ENCODE peak calls at places on chromosomes 4 and X, in eight cellular contexts. G, V, H, C, B, N, Y and Q are unnamed samples.

GRCh38 chr4:48602222-48602621 is 112.2 kb downstream of the ZAR1 start:
- DNase-seq in G (no peak), V (peak; percentile 1), H (no peak), C (no peak), B (no peak), N (no peak), Y (no peak), Q (no peak)

GRCh38 chr4:109701566-109702399 is 1.5 kb downstream of the CASP6 start:
- DNase-seq in G (no peak), V (peak; percentile 22), H (no peak), C (no peak), B (peak; percentile 51), N (no peak), Y (no peak), Q (no peak)

GRCh38 chr4:151489462-151490203 is 80.7 kb downstream of the FHIP1A start:
- DNase-seq in G (no peak), V (no peak), H (no peak), C (no peak), B (peak; percentile 38), N (no peak), Y (no peak), Q (no peak)

GRCh38 chr4:162163892-162164759 is at the start of gene FSTL5:
- DNase-seq in G (peak; percentile 1), V (peak; percentile 4), H (peak; percentile 59), C (no peak), B (peak; percentile 76), N (no peak), Y (no peak), Q (no peak)

GRCh38 chr4:78779280-78779679 is 3.1 kb downstream of the BMP2K start:
- DNase-seq in G (no peak), V (no peak), H (no peak), C (no peak), B (no peak), N (no peak), Y (no peak), Q (no peak)

GRCh38 chr4:110055014-110055768 is 142.5 kb downstream of the EGF start:
- DNase-seq in G (no peak), V (no peak), H (no peak), C (no peak), B (no peak), N (no peak), Y (no peak), Q (no peak)

GRCh38 chr4:173367285-173367684 is 3.5 kb upstream of the SAP30 start:
- DNase-seq in G (no peak), V (no peak), H (no peak), C (no peak), B (no peak), N (no peak), Y (no peak), Q (no peak)

GRCh38 chrX:77119706-77120105 is 327.5 kb upstream of the FGF16 start:
- DNase-seq in G (no peak), V (no peak), H (no peak), C (no peak), B (no peak), N (no peak), Y (no peak), Q (no peak)

GRCh38 chr4:127249767-127250108 is 383.0 kb upstream of the INTU start:
- DNase-seq in G (no peak), V (no peak), H (no peak), C (no peak), B (no peak), N (no peak), Y (no peak), Q (no peak)

GRCh38 chr4:25799522-25799921 is 63.3 kb downstream of the SEL1L3 start:
- DNase-seq in G (no peak), V (no peak), H (no peak), C (no peak), B (no peak), N (no peak), Y (no peak), Q (no peak)

GRCh38 chrX:39577976-39578962 is 519.5 kb downstream of the BCOR start:
- DNase-seq in G (peak; percentile 22), V (no peak), H (peak; percentile 58), C (peak; percentile 36), B (no peak), N (no peak), Y (peak; percentile 59), Q (peak; percentile 28)

GRCh38 chrX:76279007-76279406 is 106.1 kb downstream of the PBDC1 start:
- DNase-seq in G (no peak), V (peak; percentile 43), H (no peak), C (peak; percentile 22), B (peak; percentile 46), N (peak; percentile 1), Y (no peak), Q (no peak)

GRCh38 chr4:121278811-121279368 is 101.9 kb downstream of the QRFPR start:
- DNase-seq in G (no peak), V (no peak), H (no peak), C (no peak), B (no peak), N (no peak), Y (no peak), Q (no peak)

GRCh38 chr4:146522098-146522861 is 540 bp upstream of the SLC10A7 start:
- DNase-seq in G (peak; percentile 65), V (peak; percentile 70), H (peak; percentile 91), C (peak; percentile 83), B (peak; percentile 86), N (peak; percentile 76), Y (peak; percentile 94), Q (peak; percentile 91)

GRCh38 chrX:1451251-1451675 is 1.4 kb downstream of the ASMTL start:
- DNase-seq in G (no peak), V (no peak), H (no peak), C (no peak), B (no peak), N (no peak), Y (no peak), Q (no peak)

GRCh38 chr4:183971938-183972490 is 66.9 kb downstream of the STOX2 start:
- DNase-seq in G (no peak), V (no peak), H (no peak), C (no peak), B (no peak), N (no peak), Y (no peak), Q (no peak)

GRCh38 chr4:21801661-21802355 is 146.8 kb downstream of the KCNIP4 start:
- DNase-seq in G (no peak), V (no peak), H (no peak), C (no peak), B (no peak), N (no peak), Y (no peak), Q (no peak)

GRCh38 chr4:45241976-45242375 is 515.6 kb upstream of the GNPDA2 start:
- DNase-seq in G (no peak), V (no peak), H (no peak), C (no peak), B (no peak), N (no peak), Y (no peak), Q (no peak)

GRCh38 chrX:47293106-47293505 is 60.3 kb downstream of the USP11 start:
- DNase-seq in G (no peak), V (no peak), H (no peak), C (no peak), B (no peak), N (no peak), Y (no peak), Q (no peak)

GRCh38 chrX:78517124-78517523 is 142.0 kb downstream of the RTL3 start:
- DNase-seq in G (peak; percentile 12), V (no peak), H (no peak), C (no peak), B (no peak), N (no peak), Y (no peak), Q (no peak)

GRCh38 chr4:129429566-129430339 is 333.8 kb downstream of the C4orf33 start:
- DNase-seq in G (no peak), V (no peak), H (no peak), C (no peak), B (no peak), N (no peak), Y (no peak), Q (no peak)

GRCh38 chrX:70426286-70427278 is 3.5 kb downstream of the GDPD2 start:
- DNase-seq in G (no peak), V (no peak), H (no peak), C (no peak), B (no peak), N (no peak), Y (no peak), Q (no peak)

GRCh38 chrX:19070555-19070994 is 51.7 kb downstream of the ADGRG2 start:
- DNase-seq in G (no peak), V (no peak), H (no peak), C (no peak), B (no peak), N (no peak), Y (no peak), Q (no peak)

GRCh38 chr4:40515037-40515397 is 114.6 kb downstream of the RBM47 start:
- DNase-seq in G (no peak), V (no peak), H (no peak), C (no peak), B (no peak), N (no peak), Y (no peak), Q (no peak)